ENCODE peak calls at places on chromosomes 16 and 17, in six cellular contexts. One of them, this sample, is unnamed.

GRCh38 chr17:76081295-76082210 is 2.6 kb downstream of the ZACN start:
- DNase-seq in body of pancreas: no peak
- DNase-seq in mammary epithelial cell: no peak
- DNase-seq in transverse colon: no peak
- DNase-seq in GM23248: no peak
- DNase-seq in IMR-90: no peak
- DNase-seq in this sample: no peak

GRCh38 chr16:87207965-87208364 is 109.2 kb downstream of the C16orf95 start:
- DNase-seq in mammary epithelial cell: no peak
- DNase-seq in IMR-90: no peak
- DNase-seq in body of pancreas: no peak
- DNase-seq in transverse colon: no peak
- DNase-seq in GM23248: peak; percentile 62
- DNase-seq in this sample: no peak

GRCh38 chr16:27374794-27375499 is 27.0 kb upstream of the IL21R start:
- DNase-seq in IMR-90: peak; percentile 80
- DNase-seq in body of pancreas: peak; percentile 37
- DNase-seq in mammary epithelial cell: peak; percentile 72
- DNase-seq in GM23248: peak; percentile 72
- DNase-seq in transverse colon: peak; percentile 58
- DNase-seq in this sample: no peak

GRCh38 chr17:57337390-57337789 is 81.1 kb downstream of the MSI2 start:
- DNase-seq in mammary epithelial cell: no peak
- DNase-seq in IMR-90: no peak
- DNase-seq in GM23248: no peak
- DNase-seq in transverse colon: no peak
- DNase-seq in body of pancreas: no peak
- DNase-seq in this sample: no peak

GRCh38 chr17:65552214-65552613 is 9.2 kb downstream of the AXIN2 start:
- DNase-seq in mammary epithelial cell: no peak
- DNase-seq in body of pancreas: no peak
- DNase-seq in GM23248: peak; percentile 32
- DNase-seq in IMR-90: no peak
- DNase-seq in transverse colon: peak; percentile 61
- DNase-seq in this sample: no peak

GRCh38 chr17:5530265-5530782 is 44.0 kb downstream of the MIS12 start:
- DNase-seq in GM23248: no peak
- DNase-seq in transverse colon: no peak
- DNase-seq in IMR-90: no peak
- DNase-seq in body of pancreas: no peak
- DNase-seq in mammary epithelial cell: no peak
- DNase-seq in this sample: no peak

GRCh38 chr16:30032083-30032819 is 1.2 kb upstream of the TLCD3B start:
- DNase-seq in body of pancreas: peak; percentile 49
- DNase-seq in transverse colon: peak; percentile 57
- DNase-seq in GM23248: peak; percentile 65
- DNase-seq in IMR-90: peak; percentile 67
- DNase-seq in mammary epithelial cell: peak; percentile 44
- DNase-seq in this sample: peak; percentile 64

GRCh38 chr16:84735846-84736586 is 36.2 kb downstream of the USP10 start:
- DNase-seq in transverse colon: peak; percentile 79
- DNase-seq in IMR-90: no peak
- DNase-seq in body of pancreas: peak; percentile 70
- DNase-seq in mammary epithelial cell: no peak
- DNase-seq in GM23248: no peak
- DNase-seq in this sample: peak; percentile 61

GRCh38 chr16:87603684-87604571 is 1.6 kb downstream of the JPH3 start:
- DNase-seq in body of pancreas: no peak
- DNase-seq in mammary epithelial cell: no peak
- DNase-seq in IMR-90: no peak
- DNase-seq in GM23248: no peak
- DNase-seq in transverse colon: no peak
- DNase-seq in this sample: no peak

GRCh38 chr16:318628-319027 is 33.9 kb downstream of the AXIN1 start:
- DNase-seq in GM23248: no peak
- DNase-seq in IMR-90: no peak
- DNase-seq in mammary epithelial cell: no peak
- DNase-seq in body of pancreas: no peak
- DNase-seq in transverse colon: no peak
- DNase-seq in this sample: no peak

GRCh38 chr17:73616873-73617430 is 27.3 kb downstream of the SDK2 start:
- DNase-seq in body of pancreas: no peak
- DNase-seq in mammary epithelial cell: no peak
- DNase-seq in IMR-90: no peak
- DNase-seq in transverse colon: no peak
- DNase-seq in GM23248: no peak
- DNase-seq in this sample: no peak

GRCh38 chr17:31078290-31078689 is 16.5 kb upstream of the NF1 start:
- DNase-seq in body of pancreas: no peak
- DNase-seq in mammary epithelial cell: peak; percentile 53
- DNase-seq in transverse colon: no peak
- DNase-seq in IMR-90: peak; percentile 18
- DNase-seq in GM23248: no peak
- DNase-seq in this sample: no peak

GRCh38 chr17:75096082-75096625 is 8.4 kb downstream of the SLC16A5 start:
- DNase-seq in body of pancreas: peak; percentile 82
- DNase-seq in IMR-90: peak; percentile 69
- DNase-seq in GM23248: peak; percentile 74
- DNase-seq in transverse colon: peak; percentile 88
- DNase-seq in mammary epithelial cell: peak; percentile 99
- DNase-seq in this sample: no peak

GRCh38 chr16:79964104-79964503 is 363.6 kb upstream of the MAF start:
- DNase-seq in GM23248: no peak
- DNase-seq in IMR-90: no peak
- DNase-seq in mammary epithelial cell: no peak
- DNase-seq in transverse colon: no peak
- DNase-seq in body of pancreas: no peak
- DNase-seq in this sample: no peak

GRCh38 chr16:27738596-27738995 is 188.7 kb downstream of the KATNIP start:
- DNase-seq in mammary epithelial cell: no peak
- DNase-seq in IMR-90: no peak
- DNase-seq in transverse colon: no peak
- DNase-seq in body of pancreas: no peak
- DNase-seq in GM23248: no peak
- DNase-seq in this sample: no peak

GRCh38 chr17:42227849-42228696 is 33.8 kb upstream of the GHDC start:
- DNase-seq in body of pancreas: no peak
- DNase-seq in transverse colon: no peak
- DNase-seq in IMR-90: peak; percentile 58
- DNase-seq in mammary epithelial cell: no peak
- DNase-seq in GM23248: peak; percentile 16
- DNase-seq in this sample: no peak

GRCh38 chr17:46865100-46865499 is 13.7 kb downstream of the WNT9B start:
- DNase-seq in transverse colon: no peak
- DNase-seq in body of pancreas: no peak
- DNase-seq in mammary epithelial cell: no peak
- DNase-seq in IMR-90: peak; percentile 38
- DNase-seq in GM23248: peak; percentile 26
- DNase-seq in this sample: no peak

GRCh38 chr16:60203525-60204124 is 1469.5 kb upstream of the GOT2 start:
- DNase-seq in IMR-90: peak; percentile 2
- DNase-seq in body of pancreas: no peak
- DNase-seq in mammary epithelial cell: peak; percentile 2
- DNase-seq in transverse colon: no peak
- DNase-seq in GM23248: peak; percentile 29
- DNase-seq in this sample: no peak

GRCh38 chr16:766820-767640 is 6.5 kb downstream of the MSLN start:
- DNase-seq in GM23248: peak; percentile 28
- DNase-seq in IMR-90: no peak
- DNase-seq in transverse colon: no peak
- DNase-seq in mammary epithelial cell: no peak
- DNase-seq in body of pancreas: no peak
- DNase-seq in this sample: no peak

GRCh38 chr17:62625870-62626200 is 1.6 kb upstream of the MRC2 start:
- DNase-seq in transverse colon: no peak
- DNase-seq in body of pancreas: no peak
- DNase-seq in mammary epithelial cell: no peak
- DNase-seq in GM23248: no peak
- DNase-seq in IMR-90: no peak
- DNase-seq in this sample: no peak

GRCh38 chr17:6797718-6798351 is 21.8 kb downstream of the FBXO39 start:
- DNase-seq in GM23248: peak; percentile 44
- DNase-seq in IMR-90: no peak
- DNase-seq in transverse colon: no peak
- DNase-seq in body of pancreas: no peak
- DNase-seq in mammary epithelial cell: peak; percentile 32
- DNase-seq in this sample: no peak

GRCh38 chr16:637081-638018 is 1.2 kb upstream of the METTL26 start:
- DNase-seq in transverse colon: peak; percentile 92
- DNase-seq in body of pancreas: peak; percentile 93
- DNase-seq in GM23248: peak; percentile 94
- DNase-seq in IMR-90: peak; percentile 81
- DNase-seq in mammary epithelial cell: peak; percentile 80
- DNase-seq in this sample: peak; percentile 68

GRCh38 chr17:4719146-4719545 is 8.7 kb downstream of the ARRB2 start:
- DNase-seq in transverse colon: no peak
- DNase-seq in body of pancreas: no peak
- DNase-seq in mammary epithelial cell: no peak
- DNase-seq in GM23248: no peak
- DNase-seq in IMR-90: no peak
- DNase-seq in this sample: no peak

GRCh38 chr16:28845173-28846079 is 722 bp downstream of the TUFM start:
- DNase-seq in GM23248: peak; percentile 68
- DNase-seq in body of pancreas: peak; percentile 33
- DNase-seq in mammary epithelial cell: peak; percentile 68
- DNase-seq in transverse colon: peak; percentile 64
- DNase-seq in IMR-90: peak; percentile 12
- DNase-seq in this sample: no peak

GRCh38 chr17:69609495-69610315 is 195.2 kb downstream of the MAP2K6 start:
- DNase-seq in transverse colon: no peak
- DNase-seq in GM23248: peak; percentile 60
- DNase-seq in body of pancreas: peak; percentile 18
- DNase-seq in mammary epithelial cell: peak; percentile 28
- DNase-seq in IMR-90: peak; percentile 55
- DNase-seq in this sample: no peak

GRCh38 chr17:72416054-72416691 is 295.4 kb downstream of the SOX9 start:
- DNase-seq in body of pancreas: no peak
- DNase-seq in GM23248: no peak
- DNase-seq in mammary epithelial cell: peak; percentile 96
- DNase-seq in transverse colon: no peak
- DNase-seq in IMR-90: no peak
- DNase-seq in this sample: no peak

GRCh38 chr16:4962716-4963115 is 4.6 kb downstream of the SEC14L5 start:
- DNase-seq in GM23248: no peak
- DNase-seq in transverse colon: no peak
- DNase-seq in IMR-90: no peak
- DNase-seq in body of pancreas: no peak
- DNase-seq in mammary epithelial cell: no peak
- DNase-seq in this sample: peak; percentile 67

GRCh38 chr17:42682400-42683384 is at the start of gene CNTNAP1:
- DNase-seq in IMR-90: peak; percentile 84
- DNase-seq in transverse colon: peak; percentile 68
- DNase-seq in mammary epithelial cell: peak; percentile 67
- DNase-seq in body of pancreas: peak; percentile 40
- DNase-seq in GM23248: peak; percentile 89
- DNase-seq in this sample: peak; percentile 65

GRCh38 chr17:62671553-62671952 is 44.1 kb downstream of the MRC2 start:
- DNase-seq in mammary epithelial cell: peak; percentile 97
- DNase-seq in body of pancreas: peak; percentile 55
- DNase-seq in GM23248: no peak
- DNase-seq in transverse colon: peak; percentile 54
- DNase-seq in IMR-90: no peak
- DNase-seq in this sample: no peak

GRCh38 chr16:52547001-52547833 is at the start of gene TOX3:
- DNase-seq in mammary epithelial cell: no peak
- DNase-seq in transverse colon: peak; percentile 74
- DNase-seq in IMR-90: no peak
- DNase-seq in body of pancreas: peak; percentile 72
- DNase-seq in GM23248: peak; percentile 1
- DNase-seq in this sample: peak; percentile 52

DNA sequence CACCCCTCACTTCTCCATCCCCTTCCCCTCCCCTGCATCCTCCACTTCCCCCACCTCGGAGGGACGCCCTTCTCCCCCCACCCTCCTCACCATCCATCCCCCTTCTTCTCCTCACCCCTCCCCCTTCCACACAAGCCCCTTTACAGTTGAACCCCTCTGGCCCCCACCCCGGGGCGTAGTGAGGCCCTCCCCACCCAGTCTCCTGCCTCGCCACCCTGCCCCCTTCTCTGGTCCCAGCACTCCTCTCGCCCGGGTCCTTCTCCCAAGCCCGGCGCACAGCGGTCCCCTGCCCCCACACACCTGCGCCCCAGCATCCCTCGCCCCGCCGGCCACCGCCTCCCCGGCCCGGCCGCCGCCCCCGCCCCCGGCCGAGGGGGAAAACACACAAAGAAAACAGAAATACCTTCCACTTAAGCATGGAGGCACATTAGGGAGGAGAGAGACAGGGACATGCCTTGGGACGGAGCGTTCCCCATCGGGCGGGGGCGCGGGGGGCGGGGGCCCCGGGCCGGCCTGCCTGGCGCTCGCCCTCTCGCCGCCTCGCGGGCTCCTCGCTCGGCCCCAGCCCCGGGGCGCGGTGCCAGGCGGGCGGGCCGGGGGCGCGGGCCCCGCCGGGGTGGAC is 411 bp downstream of the SRCIN1 start:
- DNase-seq in IMR-90: no peak
- DNase-seq in mammary epithelial cell: no peak
- DNase-seq in body of pancreas: no peak
- DNase-seq in transverse colon: no peak
- DNase-seq in GM23248: no peak
- DNase-seq in this sample: no peak
- H3K4me3 ChIP-seq in IMR-90: peak overlapping the region; percentile 34
- H3K4me3 ChIP-seq in mammary epithelial cell: peak overlapping the region; percentile 42
- H3K4me3 ChIP-seq in body of pancreas: no peak overlapping the region
- H3K4me3 ChIP-seq in transverse colon: peak overlapping the region; percentile 65
- H3K4me3 ChIP-seq in GM23248: no peak overlapping the region
- H3K4me3 ChIP-seq in this sample: peak overlapping the region; percentile 58

GRCh38 chr17:40090234-40091111 is 9.9 kb downstream of the NR1D1 start:
- DNase-seq in mammary epithelial cell: no peak
- DNase-seq in body of pancreas: no peak
- DNase-seq in GM23248: no peak
- DNase-seq in IMR-90: no peak
- DNase-seq in transverse colon: no peak
- DNase-seq in this sample: no peak
- H3K27ac ChIP-seq in mammary epithelial cell: no peak overlapping the region
- H3K27ac ChIP-seq in body of pancreas: no peak overlapping the region
- H3K27ac ChIP-seq in GM23248: no peak overlapping the region
- H3K27ac ChIP-seq in IMR-90: no peak overlapping the region
- H3K27ac ChIP-seq in transverse colon: peak overlapping the region; percentile 99
- H3K27ac ChIP-seq in this sample: peak overlapping the region; percentile 62

GRCh38 chr16:89563639-89564392 is 3.3 kb downstream of the RPL13 start:
- DNase-seq in IMR-90: no peak
- DNase-seq in mammary epithelial cell: no peak
- DNase-seq in GM23248: no peak
- DNase-seq in body of pancreas: no peak
- DNase-seq in transverse colon: no peak
- DNase-seq in this sample: no peak
- H3K4me3 ChIP-seq in IMR-90: no peak overlapping the region
- H3K4me3 ChIP-seq in mammary epithelial cell: no peak overlapping the region
- H3K4me3 ChIP-seq in GM23248: no peak overlapping the region
- H3K4me3 ChIP-seq in body of pancreas: no peak overlapping the region
- H3K4me3 ChIP-seq in transverse colon: no peak overlapping the region
- H3K4me3 ChIP-seq in this sample: no peak overlapping the region

DNA sequence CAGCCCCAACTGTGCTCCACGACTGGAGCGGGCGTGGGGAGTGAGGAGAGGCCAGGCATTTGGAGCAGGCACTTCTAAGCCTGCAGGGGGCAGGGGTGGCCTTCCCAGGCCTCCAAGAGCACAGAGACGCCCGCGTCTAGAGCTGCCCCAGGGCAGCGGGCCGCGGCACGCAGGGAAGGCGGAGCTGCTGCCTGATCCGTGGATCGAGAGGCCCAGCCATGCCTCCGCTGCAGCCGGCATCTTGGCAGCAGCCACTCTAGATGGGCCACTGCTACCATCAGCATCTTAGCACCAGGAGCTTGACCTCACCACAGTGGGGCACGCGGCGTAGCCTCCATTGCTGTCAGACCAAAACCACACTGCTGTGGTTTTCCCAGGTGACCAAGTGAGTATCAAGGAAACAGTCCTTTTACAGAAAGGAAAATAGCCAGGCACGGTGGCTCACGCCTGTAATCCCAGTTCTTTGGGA is 20.4 kb upstream of the WDR45B start:
- DNase-seq in IMR-90: peak; percentile 44
- DNase-seq in body of pancreas: peak; percentile 86
- DNase-seq in transverse colon: peak; percentile 79
- DNase-seq in GM23248: peak; percentile 90
- DNase-seq in mammary epithelial cell: peak; percentile 37
- DNase-seq in this sample: peak; percentile 82
- H3K27ac ChIP-seq in IMR-90: no peak overlapping the region
- H3K27ac ChIP-seq in body of pancreas: no peak overlapping the region
- H3K27ac ChIP-seq in transverse colon: peak overlapping the region; percentile 22
- H3K27ac ChIP-seq in GM23248: no peak overlapping the region
- H3K27ac ChIP-seq in mammary epithelial cell: no peak overlapping the region
- H3K27ac ChIP-seq in this sample: peak overlapping the region; percentile 89